ENCODE peak calls at places on chromosomes 11 and 22, in seven cellular contexts. H is psoas muscle; N is foreskin fibroblast; J is activated naive CD8-positive, alpha-beta T cell treated with anti-CD3 and anti-CD28 coated beads, Interleukin-2, amount 50 U/mL, for 16 hours; C is T-cell; F is H9; T is HS-5. K is an unnamed sample.

GRCh38 chr11:132721526-132721925 is 810.8 kb downstream of the OPCML start:
- DNase-seq in J (no peak), T (no peak), N (no peak), H (no peak), C (no peak), F (no peak), K (no peak)

GRCh38 chr11:102669664-102670063 is 35.9 kb downstream of the MMP27 start:
- DNase-seq in C (no peak), H (no peak), T (no peak), N (no peak), J (no peak), F (no peak), K (no peak)

GRCh38 chr22:41285441-41285819 is 557 bp downstream of the RANGAP1 start:
- DNase-seq in F (peak; percentile 48), H (peak; percentile 74), T (peak; percentile 74), N (peak; percentile 95), C (peak; percentile 88), J (peak; percentile 81), K (peak; percentile 65)

GRCh38 chr11:125402436-125402835 is 93.6 kb downstream of the FEZ1 start:
- DNase-seq in F (no peak), H (no peak), J (no peak), C (no peak), T (no peak), N (peak; percentile 29), K (no peak)

GRCh38 chr11:64081663-64082442 is 46.1 kb downstream of the FLRT1 start:
- DNase-seq in F (no peak), J (no peak), T (no peak), C (no peak), N (no peak), H (no peak), K (no peak)

GRCh38 chr11:66289548-66290331 is 797 bp upstream of the YIF1A start:
- DNase-seq in J (peak; percentile 71), C (peak; percentile 72), N (no peak), F (peak; percentile 93), T (no peak), H (no peak), K (peak; percentile 84)

GRCh38 chr11:68506908-68507307 is 46.4 kb downstream of the PPP6R3 start:
- DNase-seq in F (no peak), J (no peak), N (no peak), C (no peak), H (no peak), T (no peak), K (no peak)

GRCh38 chr22:38802671-38803121 is 8.8 kb upstream of the DNAL4 start:
- DNase-seq in H (peak; percentile 79), N (peak; percentile 94), F (peak; percentile 43), J (no peak), T (peak; percentile 89), C (no peak), K (no peak)

GRCh38 chr11:12099132-12099873 is 11.1 kb upstream of the MICAL2 start:
- DNase-seq in H (no peak), J (no peak), F (no peak), C (no peak), N (no peak), T (no peak), K (no peak)